ENCODE peak calls at places on chromosomes 4 and X, in ten cellular contexts. One of them, this sample, is unnamed.

GRCh38 chr4:175951794-175952193 is 113.8 kb upstream of the WDR17 start:
- DNase-seq in A673: no peak
- DNase-seq in HFF-Myc: no peak
- DNase-seq in HT1080: peak
- DNase-seq in stimulated activated effector memory CD8-positive, alpha-beta T cell treated with anti-CD3 and anti-CD28 coated beads, Interleukin-12 subunit alpha, Interleukin-12 subunit beta, amount 100 ng/mL, for 72 hours: no peak
- DNase-seq in breast epithelium: no peak
- DNase-seq in head of caudate nucleus: no peak
- DNase-seq in GDM1: no peak
- DNase-seq in heart right ventricle: no peak
- DNase-seq in naive thymus-derived CD4-positive, alpha-beta T cell: no peak
- DNase-seq in this sample: no peak

GRCh38 chrX:10989386-10989785 is 121.7 kb upstream of the HCCS start:
- DNase-seq in A673: peak
- DNase-seq in HT1080: no peak
- DNase-seq in heart right ventricle: no peak
- DNase-seq in head of caudate nucleus: no peak
- DNase-seq in naive thymus-derived CD4-positive, alpha-beta T cell: no peak
- DNase-seq in HFF-Myc: no peak
- DNase-seq in breast epithelium: no peak
- DNase-seq in stimulated activated effector memory CD8-positive, alpha-beta T cell treated with anti-CD3 and anti-CD28 coated beads, Interleukin-12 subunit alpha, Interleukin-12 subunit beta, amount 100 ng/mL, for 72 hours: no peak
- DNase-seq in GDM1: no peak
- DNase-seq in this sample: no peak

GRCh38 chr4:108512615-108513505 is 107.5 kb upstream of the RPL34 start:
- DNase-seq in HT1080: peak
- DNase-seq in heart right ventricle: no peak
- DNase-seq in head of caudate nucleus: peak
- DNase-seq in A673: peak
- DNase-seq in HFF-Myc: no peak
- DNase-seq in stimulated activated effector memory CD8-positive, alpha-beta T cell treated with anti-CD3 and anti-CD28 coated beads, Interleukin-12 subunit alpha, Interleukin-12 subunit beta, amount 100 ng/mL, for 72 hours: no peak
- DNase-seq in GDM1: no peak
- DNase-seq in breast epithelium: peak
- DNase-seq in naive thymus-derived CD4-positive, alpha-beta T cell: peak
- DNase-seq in this sample: peak

GRCh38 chrX:7159132-7159861 is 11.3 kb upstream of the PUDP start:
- DNase-seq in A673: no peak
- DNase-seq in naive thymus-derived CD4-positive, alpha-beta T cell: no peak
- DNase-seq in head of caudate nucleus: no peak
- DNase-seq in stimulated activated effector memory CD8-positive, alpha-beta T cell treated with anti-CD3 and anti-CD28 coated beads, Interleukin-12 subunit alpha, Interleukin-12 subunit beta, amount 100 ng/mL, for 72 hours: no peak
- DNase-seq in heart right ventricle: no peak
- DNase-seq in GDM1: no peak
- DNase-seq in breast epithelium: peak
- DNase-seq in HT1080: peak
- DNase-seq in HFF-Myc: no peak
- DNase-seq in this sample: no peak

GRCh38 chrX:28847423-28847822 is 260.2 kb downstream of the IL1RAPL1 start:
- DNase-seq in stimulated activated effector memory CD8-positive, alpha-beta T cell treated with anti-CD3 and anti-CD28 coated beads, Interleukin-12 subunit alpha, Interleukin-12 subunit beta, amount 100 ng/mL, for 72 hours: no peak
- DNase-seq in breast epithelium: no peak
- DNase-seq in heart right ventricle: peak
- DNase-seq in HT1080: peak
- DNase-seq in A673: no peak
- DNase-seq in GDM1: no peak
- DNase-seq in HFF-Myc: peak
- DNase-seq in naive thymus-derived CD4-positive, alpha-beta T cell: no peak
- DNase-seq in head of caudate nucleus: peak
- DNase-seq in this sample: no peak

GRCh38 chr4:7811536-7812190 is 128.0 kb downstream of the AFAP1 start:
- DNase-seq in stimulated activated effector memory CD8-positive, alpha-beta T cell treated with anti-CD3 and anti-CD28 coated beads, Interleukin-12 subunit alpha, Interleukin-12 subunit beta, amount 100 ng/mL, for 72 hours: no peak
- DNase-seq in breast epithelium: no peak
- DNase-seq in A673: no peak
- DNase-seq in HFF-Myc: no peak
- DNase-seq in GDM1: no peak
- DNase-seq in head of caudate nucleus: no peak
- DNase-seq in naive thymus-derived CD4-positive, alpha-beta T cell: no peak
- DNase-seq in HT1080: no peak
- DNase-seq in heart right ventricle: peak
- DNase-seq in this sample: no peak

GRCh38 chr4:53919605-53920004 is 144.8 kb downstream of the CHIC2 start:
- DNase-seq in head of caudate nucleus: peak
- DNase-seq in naive thymus-derived CD4-positive, alpha-beta T cell: no peak
- DNase-seq in heart right ventricle: no peak
- DNase-seq in GDM1: no peak
- DNase-seq in A673: no peak
- DNase-seq in stimulated activated effector memory CD8-positive, alpha-beta T cell treated with anti-CD3 and anti-CD28 coated beads, Interleukin-12 subunit alpha, Interleukin-12 subunit beta, amount 100 ng/mL, for 72 hours: no peak
- DNase-seq in breast epithelium: no peak
- DNase-seq in HFF-Myc: no peak
- DNase-seq in HT1080: no peak
- DNase-seq in this sample: no peak

GRCh38 chr4:59571805-59572430 is 1628.2 kb upstream of the ADGRL3 start:
- DNase-seq in stimulated activated effector memory CD8-positive, alpha-beta T cell treated with anti-CD3 and anti-CD28 coated beads, Interleukin-12 subunit alpha, Interleukin-12 subunit beta, amount 100 ng/mL, for 72 hours: no peak
- DNase-seq in heart right ventricle: no peak
- DNase-seq in HFF-Myc: no peak
- DNase-seq in breast epithelium: no peak
- DNase-seq in A673: no peak
- DNase-seq in GDM1: no peak
- DNase-seq in head of caudate nucleus: no peak
- DNase-seq in HT1080: no peak
- DNase-seq in naive thymus-derived CD4-positive, alpha-beta T cell: no peak
- DNase-seq in this sample: no peak

GRCh38 chrX:39809326-39809725 is 288.4 kb downstream of the BCOR start:
- DNase-seq in head of caudate nucleus: no peak
- DNase-seq in GDM1: no peak
- DNase-seq in heart right ventricle: no peak
- DNase-seq in HFF-Myc: no peak
- DNase-seq in naive thymus-derived CD4-positive, alpha-beta T cell: no peak
- DNase-seq in HT1080: peak
- DNase-seq in A673: no peak
- DNase-seq in stimulated activated effector memory CD8-positive, alpha-beta T cell treated with anti-CD3 and anti-CD28 coated beads, Interleukin-12 subunit alpha, Interleukin-12 subunit beta, amount 100 ng/mL, for 72 hours: no peak
- DNase-seq in breast epithelium: no peak
- DNase-seq in this sample: no peak

GRCh38 chr4:70613893-70614572 is 14.5 kb upstream of the ENAM start:
- DNase-seq in HT1080: no peak
- DNase-seq in head of caudate nucleus: no peak
- DNase-seq in breast epithelium: no peak
- DNase-seq in stimulated activated effector memory CD8-positive, alpha-beta T cell treated with anti-CD3 and anti-CD28 coated beads, Interleukin-12 subunit alpha, Interleukin-12 subunit beta, amount 100 ng/mL, for 72 hours: no peak
- DNase-seq in heart right ventricle: no peak
- DNase-seq in GDM1: no peak
- DNase-seq in A673: no peak
- DNase-seq in HFF-Myc: no peak
- DNase-seq in naive thymus-derived CD4-positive, alpha-beta T cell: no peak
- DNase-seq in this sample: no peak

GRCh38 chr4:150518559-150518958 is 63.4 kb upstream of the MAB21L2 start:
- DNase-seq in breast epithelium: no peak
- DNase-seq in HT1080: peak
- DNase-seq in GDM1: no peak
- DNase-seq in A673: no peak
- DNase-seq in heart right ventricle: no peak
- DNase-seq in naive thymus-derived CD4-positive, alpha-beta T cell: no peak
- DNase-seq in stimulated activated effector memory CD8-positive, alpha-beta T cell treated with anti-CD3 and anti-CD28 coated beads, Interleukin-12 subunit alpha, Interleukin-12 subunit beta, amount 100 ng/mL, for 72 hours: no peak
- DNase-seq in head of caudate nucleus: no peak
- DNase-seq in HFF-Myc: no peak
- DNase-seq in this sample: no peak

GRCh38 chrX:5674036-5674435 is 554.6 kb downstream of the NLGN4X start:
- DNase-seq in heart right ventricle: no peak
- DNase-seq in HT1080: no peak
- DNase-seq in naive thymus-derived CD4-positive, alpha-beta T cell: no peak
- DNase-seq in A673: no peak
- DNase-seq in GDM1: no peak
- DNase-seq in head of caudate nucleus: no peak
- DNase-seq in stimulated activated effector memory CD8-positive, alpha-beta T cell treated with anti-CD3 and anti-CD28 coated beads, Interleukin-12 subunit alpha, Interleukin-12 subunit beta, amount 100 ng/mL, for 72 hours: no peak
- DNase-seq in HFF-Myc: no peak
- DNase-seq in breast epithelium: no peak
- DNase-seq in this sample: no peak

GRCh38 chrX:8873956-8874355 is 72.8 kb upstream of the FAM9A start:
- DNase-seq in head of caudate nucleus: no peak
- DNase-seq in HT1080: no peak
- DNase-seq in breast epithelium: no peak
- DNase-seq in HFF-Myc: no peak
- DNase-seq in naive thymus-derived CD4-positive, alpha-beta T cell: no peak
- DNase-seq in GDM1: no peak
- DNase-seq in heart right ventricle: no peak
- DNase-seq in A673: no peak
- DNase-seq in stimulated activated effector memory CD8-positive, alpha-beta T cell treated with anti-CD3 and anti-CD28 coated beads, Interleukin-12 subunit alpha, Interleukin-12 subunit beta, amount 100 ng/mL, for 72 hours: no peak
- DNase-seq in this sample: no peak

GRCh38 chrX:123971963-123972362 is 10.5 kb downstream of the STAG2 start:
- DNase-seq in head of caudate nucleus: no peak
- DNase-seq in naive thymus-derived CD4-positive, alpha-beta T cell: no peak
- DNase-seq in heart right ventricle: no peak
- DNase-seq in stimulated activated effector memory CD8-positive, alpha-beta T cell treated with anti-CD3 and anti-CD28 coated beads, Interleukin-12 subunit alpha, Interleukin-12 subunit beta, amount 100 ng/mL, for 72 hours: no peak
- DNase-seq in HT1080: no peak
- DNase-seq in A673: no peak
- DNase-seq in HFF-Myc: no peak
- DNase-seq in GDM1: no peak
- DNase-seq in breast epithelium: no peak
- DNase-seq in this sample: no peak

GRCh38 chr4:123832173-123833026 is 435.8 kb downstream of the SPRY1 start:
- DNase-seq in stimulated activated effector memory CD8-positive, alpha-beta T cell treated with anti-CD3 and anti-CD28 coated beads, Interleukin-12 subunit alpha, Interleukin-12 subunit beta, amount 100 ng/mL, for 72 hours: no peak
- DNase-seq in HT1080: peak
- DNase-seq in GDM1: no peak
- DNase-seq in naive thymus-derived CD4-positive, alpha-beta T cell: no peak
- DNase-seq in A673: peak
- DNase-seq in heart right ventricle: no peak
- DNase-seq in head of caudate nucleus: peak
- DNase-seq in breast epithelium: no peak
- DNase-seq in HFF-Myc: peak
- DNase-seq in this sample: no peak

GRCh38 chrX:17563515-17563914 is 173.8 kb upstream of the SCML1 start:
- DNase-seq in head of caudate nucleus: no peak
- DNase-seq in GDM1: no peak
- DNase-seq in A673: no peak
- DNase-seq in breast epithelium: no peak
- DNase-seq in HFF-Myc: no peak
- DNase-seq in HT1080: peak
- DNase-seq in naive thymus-derived CD4-positive, alpha-beta T cell: no peak
- DNase-seq in heart right ventricle: no peak
- DNase-seq in stimulated activated effector memory CD8-positive, alpha-beta T cell treated with anti-CD3 and anti-CD28 coated beads, Interleukin-12 subunit alpha, Interleukin-12 subunit beta, amount 100 ng/mL, for 72 hours: no peak
- DNase-seq in this sample: no peak

GRCh38 chr4:85761803-85762202 is 286.9 kb downstream of the ARHGAP24 start:
- DNase-seq in GDM1: no peak
- DNase-seq in heart right ventricle: no peak
- DNase-seq in breast epithelium: peak
- DNase-seq in head of caudate nucleus: no peak
- DNase-seq in naive thymus-derived CD4-positive, alpha-beta T cell: no peak
- DNase-seq in A673: no peak
- DNase-seq in HT1080: no peak
- DNase-seq in stimulated activated effector memory CD8-positive, alpha-beta T cell treated with anti-CD3 and anti-CD28 coated beads, Interleukin-12 subunit alpha, Interleukin-12 subunit beta, amount 100 ng/mL, for 72 hours: no peak
- DNase-seq in HFF-Myc: no peak
- DNase-seq in this sample: no peak

GRCh38 chr4:109966891-109967481 is 54.3 kb downstream of the EGF start:
- DNase-seq in stimulated activated effector memory CD8-positive, alpha-beta T cell treated with anti-CD3 and anti-CD28 coated beads, Interleukin-12 subunit alpha, Interleukin-12 subunit beta, amount 100 ng/mL, for 72 hours: no peak
- DNase-seq in HFF-Myc: no peak
- DNase-seq in A673: no peak
- DNase-seq in HT1080: no peak
- DNase-seq in heart right ventricle: no peak
- DNase-seq in GDM1: no peak
- DNase-seq in naive thymus-derived CD4-positive, alpha-beta T cell: no peak
- DNase-seq in head of caudate nucleus: no peak
- DNase-seq in breast epithelium: no peak
- DNase-seq in this sample: no peak